ENCODE peak calls at places on chromosome 11, in five cellular contexts. G is K562, J is GM12878, F is H1, N is HepG2. C is an unnamed sample.

GRCh38 chr11:30811226-30811625 is 225.1 kb upstream of the MPPED2 start:
- DNase-seq in G (no peak), J (no peak), N (no peak), F (no peak), C (no peak)

GRCh38 chr11:67276821-67277230 is 10.6 kb downstream of the GRK2 start:
- DNase-seq in F (no peak), J (no peak), G (peak), N (no peak), C (no peak)

GRCh38 chr11:86244063-86244521 is 461 bp upstream of the EED start:
- DNase-seq in F (peak), G (peak), N (peak), J (no peak), C (peak)

GRCh38 chr11:78061088-78061920 is 2.4 kb upstream of the THRSP start:
- DNase-seq in N (peak), G (peak), J (no peak), F (no peak), C (no peak)

GRCh38 chr11:2294340-2295290 is 7.1 kb downstream of the C11orf21 start:
- DNase-seq in J (no peak), G (no peak), F (no peak), N (no peak), C (no peak)

GRCh38 chr11:2516276-2517015 is 71.6 kb downstream of the KCNQ1 start:
- DNase-seq in J (no peak), G (no peak), F (no peak), N (no peak), C (no peak)

GRCh38 chr11:853682-854448 is 11.2 kb downstream of the TSPAN4 start:
- DNase-seq in F (no peak), N (no peak), G (no peak), J (no peak), C (no peak)

GRCh38 chr11:57647960-57648776 is 1.5 kb downstream of the YPEL4 start:
- DNase-seq in J (no peak), F (no peak), G (peak), N (no peak), C (no peak)

GRCh38 chr11:126048198-126048597 is 14.5 kb downstream of the CDON start:
- DNase-seq in J (no peak), F (no peak), G (no peak), N (no peak), C (no peak)

DNA sequence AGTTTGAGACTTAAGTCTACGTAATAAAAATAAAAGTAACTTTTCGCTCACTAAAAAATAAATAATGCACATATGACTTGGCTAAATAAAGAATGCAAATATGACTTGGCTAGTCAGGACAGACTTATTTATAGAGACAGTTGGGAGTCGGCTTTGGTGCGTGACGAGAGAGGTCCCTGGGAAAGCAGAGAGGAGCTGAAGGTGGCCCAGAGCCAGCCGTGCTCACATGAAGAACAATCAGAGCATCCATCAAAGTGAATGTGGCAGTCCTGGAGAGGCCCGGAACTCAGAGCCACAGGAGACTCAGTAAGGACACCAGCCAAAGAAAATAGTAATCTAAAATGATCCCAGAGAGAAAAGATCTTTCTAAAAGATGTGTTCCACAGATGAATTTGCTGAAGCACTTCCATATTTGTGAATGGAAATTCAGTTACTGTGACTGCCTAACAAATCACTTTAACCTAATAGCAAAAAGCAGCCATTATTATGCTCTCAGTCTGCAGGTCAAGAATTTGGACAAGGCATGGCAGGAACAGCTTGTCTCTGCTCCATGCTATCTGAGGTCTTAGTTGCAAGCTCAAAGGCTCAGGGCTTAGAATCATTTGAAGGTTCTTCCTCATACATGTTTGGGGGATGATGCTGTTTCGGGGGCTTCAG is 34.8 kb downstream of the CWC15 start:
- DNase-seq in J (no peak), N (no peak), F (no peak), G (no peak), C (no peak)
- TF ChIP-seq SIN3A in J (no peak), N (no peak), F (no peak), G (no peak), C (no peak)

GRCh38 chr11:113311536-113311935 is 2.8 kb upstream of the TTC12 start:
- DNase-seq in N (no peak), F (no peak), G (no peak), J (no peak), C (no peak)
- TF ChIP-seq SRF in N (no peak), F (no peak), G (no peak), J (no peak), C (no peak)

DNA sequence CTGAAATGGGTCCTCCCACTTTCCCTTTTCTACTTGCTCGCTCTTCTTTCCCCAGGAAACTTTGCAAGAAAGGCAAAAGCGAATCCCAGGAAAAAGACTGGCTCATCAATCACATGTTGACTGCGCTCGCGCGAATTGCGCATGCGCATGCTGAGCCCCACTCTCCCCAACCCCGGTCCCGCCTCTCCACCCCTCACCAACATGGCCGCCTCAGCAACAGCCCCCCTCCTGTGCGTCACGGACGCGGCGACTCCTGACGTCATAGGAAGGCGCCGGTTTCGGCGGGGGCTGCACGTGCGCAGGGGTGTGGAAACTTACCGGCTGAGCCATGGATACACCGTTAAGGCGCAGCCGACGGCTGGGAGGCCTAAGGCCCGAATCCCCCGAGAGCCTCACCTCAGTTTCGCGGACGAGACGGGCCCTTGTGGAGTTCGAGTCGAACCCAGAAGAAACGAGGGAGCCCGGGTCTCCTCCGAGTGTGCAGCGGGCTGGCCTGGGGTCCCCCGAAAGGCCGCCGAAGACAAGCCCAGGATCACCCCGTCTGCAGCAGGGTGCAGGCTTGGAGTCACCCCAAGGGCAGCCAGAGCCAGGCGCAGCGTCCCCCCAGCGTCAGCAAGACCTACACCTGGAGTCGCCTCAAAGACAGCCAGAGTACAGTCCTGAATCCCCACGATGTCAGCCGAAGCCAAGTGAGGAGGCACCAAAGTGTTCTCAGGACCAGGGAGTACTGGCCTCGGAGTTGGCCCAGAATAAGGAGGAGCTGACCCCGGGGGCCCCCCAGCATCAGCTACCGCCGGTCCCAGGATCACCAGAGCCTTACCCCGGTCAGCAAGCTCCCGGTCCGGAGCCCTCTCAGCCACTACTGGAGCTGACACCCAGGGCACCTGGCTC is at the start of gene CCDC86:
- DNase-seq in N (peak), J (peak), F (peak), G (peak), C (peak)
- TF ChIP-seq POLR2AphosphoS5 in N (peak), J (peak), F (peak), G (no peak), C (peak)

GRCh38 chr11:25838918-25839611 is 492.9 kb upstream of the ANO3 start:
- DNase-seq in F (no peak), J (no peak), G (no peak), N (no peak), C (no peak)
- TF ChIP-seq SIN3A in F (no peak), J (no peak), G (no peak), N (no peak), C (no peak)

DNA sequence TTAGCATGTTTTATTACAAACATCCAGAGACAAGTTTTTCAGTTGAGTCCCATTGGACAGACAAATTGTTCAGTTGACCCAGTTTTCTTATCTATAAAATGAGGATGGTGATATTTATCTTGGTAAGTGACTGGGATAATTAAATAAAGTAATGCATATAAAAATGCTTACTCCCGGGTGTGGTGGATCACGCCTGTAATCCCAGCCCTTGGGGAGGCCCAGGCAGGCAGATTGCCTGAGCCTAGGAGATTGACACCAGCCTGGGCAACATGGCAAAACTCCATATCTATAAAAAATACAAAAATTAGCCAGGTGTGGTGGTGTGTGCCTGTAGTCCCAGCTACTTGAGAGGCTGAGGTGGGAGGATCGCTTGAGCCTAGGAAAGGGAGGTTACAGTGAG is 15.6 kb upstream of the ACER3 start:
- DNase-seq in G (no peak), F (no peak), N (no peak), J (no peak), C (no peak)
- TF ChIP-seq SRF in G (no peak), F (no peak), N (no peak), J (no peak), C (no peak)

GRCh38 chr11:65316979-65317786 is 2.5 kb downstream of the CDC42EP2 start:
- DNase-seq in F (no peak), J (no peak), G (no peak), N (peak), C (peak)

GRCh38 chr11:65314501-65315203 is at the start of gene CDC42EP2:
- DNase-seq in N (peak), J (no peak), F (no peak), G (peak), C (peak)

GRCh38 chr11:65315866-65316233 is 1.2 kb downstream of the CDC42EP2 start:
- DNase-seq in G (no peak), N (no peak), F (no peak), J (no peak), C (no peak)

GRCh38 chr11:65316311-65316978 is 1.8 kb downstream of the CDC42EP2 start:
- DNase-seq in N (no peak), F (no peak), G (no peak), J (no peak), C (no peak)

DNA sequence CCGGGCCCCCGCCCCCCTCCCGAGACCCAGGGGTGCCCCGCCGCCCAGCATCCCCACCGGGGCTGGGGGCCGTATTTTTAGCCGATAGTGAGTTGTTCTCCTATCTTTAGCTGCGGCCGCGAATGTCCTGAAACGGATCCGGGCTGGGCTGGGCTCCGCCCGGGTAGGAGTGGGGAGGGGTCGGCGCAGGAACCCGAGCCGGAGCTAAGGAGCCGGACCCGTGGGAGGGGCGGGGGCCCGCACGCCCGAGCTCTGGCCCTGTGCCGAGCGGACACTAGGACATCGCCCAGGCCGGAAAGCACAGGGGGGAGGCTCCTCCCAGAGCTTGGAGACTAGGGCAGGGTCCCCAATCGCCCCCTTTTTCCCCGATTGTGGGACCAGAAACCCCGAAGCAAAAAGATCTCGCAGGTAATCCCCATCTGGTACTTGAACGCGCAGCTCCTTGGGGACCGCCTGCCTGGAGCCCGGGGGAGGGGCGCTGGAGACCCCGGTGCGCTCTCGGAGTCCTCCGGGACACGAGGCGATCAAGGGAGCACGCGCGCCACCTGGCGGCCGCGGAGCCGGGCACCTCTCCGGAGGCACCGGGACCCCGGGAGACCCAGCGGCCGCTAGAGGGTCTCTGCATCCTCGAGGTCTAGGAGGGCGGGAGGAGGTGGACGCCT is 669 bp downstream of the CDC42EP2 start:
- DNase-seq in J (no peak), G (peak), F (peak), N (peak), C (peak)
- TF ChIP-seq POLR2AphosphoS5 in J (no peak), G (no peak), F (no peak), N (no peak), C (peak)

DNA sequence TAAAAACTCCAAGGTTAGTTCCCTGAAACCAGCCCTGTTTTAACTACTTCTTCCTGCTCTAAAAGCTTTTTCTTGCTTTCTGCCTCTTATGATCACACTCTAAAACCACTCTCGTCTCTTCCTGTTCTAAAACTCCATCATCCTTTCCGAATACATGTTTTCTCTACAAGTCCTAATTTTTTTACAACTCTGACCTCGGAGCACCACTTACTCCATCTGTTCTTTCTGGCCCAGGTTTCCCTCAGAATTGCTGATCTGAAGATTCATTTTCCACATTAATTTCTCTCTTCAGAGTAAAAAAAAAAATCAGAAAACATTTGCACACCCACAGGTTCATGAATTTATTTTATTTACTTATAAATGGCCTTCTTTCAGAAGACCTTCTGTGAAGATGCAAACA is 265.7 kb upstream of the CADM1 start:
- DNase-seq in J (no peak), G (no peak), N (no peak), F (no peak), C (no peak)
- TF ChIP-seq SIN3A in J (no peak), G (no peak), N (no peak), F (no peak), C (no peak)

GRCh38 chr11:103842795-103843194 is 193.6 kb upstream of the DDI1 start:
- DNase-seq in N (no peak), J (no peak), G (no peak), F (no peak), C (no peak)

GRCh38 chr11:103844327-103845215 is 191.9 kb upstream of the DDI1 start:
- DNase-seq in N (no peak), G (no peak), F (no peak), J (peak), C (no peak)

GRCh38 chr11:103845331-103845730 is 191.1 kb upstream of the DDI1 start:
- DNase-seq in N (no peak), G (no peak), J (no peak), F (no peak), C (no peak)

DNA sequence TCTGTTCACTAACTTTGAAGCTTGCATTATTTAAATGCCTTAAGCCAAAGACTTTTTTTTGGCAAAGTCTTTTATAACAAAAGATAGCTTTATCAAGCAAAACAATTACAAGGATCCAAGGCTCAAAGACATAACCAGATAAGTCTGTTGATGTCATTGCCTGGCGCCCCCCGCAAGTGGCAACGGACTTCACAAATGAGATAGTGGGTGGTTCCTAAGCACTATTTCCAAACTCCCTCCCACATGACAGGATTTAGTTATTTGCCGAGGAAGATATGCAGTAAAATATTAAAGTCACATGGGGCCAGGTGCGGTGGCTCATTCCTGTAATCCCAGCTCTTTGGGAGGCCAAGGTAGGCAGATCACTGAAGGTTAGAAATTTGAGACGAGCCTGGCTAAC is 194.2 kb upstream of the DDI1 start:
- DNase-seq in N (no peak), F (no peak), G (no peak), J (no peak), C (no peak)
- TF ChIP-seq SRF in N (no peak), F (no peak), G (no peak), J (no peak), C (no peak)

GRCh38 chr11:43626798-43627197 is 53.7 kb upstream of the HSD17B12 start:
- DNase-seq in J (no peak), N (no peak), G (no peak), F (no peak), C (no peak)

GRCh38 chr11:43631732-43632131 is 48.8 kb upstream of the HSD17B12 start:
- DNase-seq in J (no peak), F (no peak), G (no peak), N (no peak), C (no peak)

GRCh38 chr11:43632171-43632570 is 48.4 kb upstream of the HSD17B12 start:
- DNase-seq in G (no peak), F (no peak), J (no peak), N (no peak), C (no peak)
- TF ChIP-seq POLR2AphosphoS5 in G (no peak), F (no peak), J (no peak), N (no peak), C (no peak)

GRCh38 chr11:10925149-10925926 is 67.5 kb upstream of the ZBED5 start:
- DNase-seq in F (no peak), G (no peak), J (no peak), N (no peak), C (no peak)

GRCh38 chr11:10920875-10921274 is 63.0 kb upstream of the ZBED5 start:
- DNase-seq in N (no peak), F (no peak), G (no peak), J (no peak), C (no peak)

GRCh38 chr11:10920205-10920604 is 62.4 kb upstream of the ZBED5 start:
- DNase-seq in J (no peak), N (no peak), F (no peak), G (peak), C (no peak)

GRCh38 chr11:10923886-10924285 is 66.0 kb upstream of the ZBED5 start:
- DNase-seq in N (no peak), G (no peak), J (no peak), F (no peak), C (no peak)

DNA sequence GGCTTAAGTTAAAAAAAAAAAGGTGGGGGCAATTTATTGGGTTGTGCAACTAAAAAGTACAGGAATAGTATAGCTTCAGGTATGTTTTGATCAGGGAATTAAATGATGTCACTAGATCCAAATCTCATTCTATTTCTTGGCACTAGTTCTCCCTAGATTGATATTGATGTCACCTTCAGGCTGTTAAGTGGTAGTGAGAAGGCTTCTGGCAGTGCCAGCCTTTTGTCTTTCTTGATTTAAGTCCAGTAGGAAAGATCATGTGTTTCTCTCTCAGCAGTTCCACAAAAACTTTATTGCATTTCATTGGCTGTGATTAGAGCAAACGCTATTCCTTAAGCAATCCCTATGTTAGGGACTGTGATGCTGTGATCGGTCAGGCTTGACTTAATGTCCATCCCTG is 65.1 kb upstream of the ZBED5 start:
- DNase-seq in J (no peak), G (no peak), F (no peak), N (no peak), C (no peak)
- TF ChIP-seq SIN3A in J (no peak), G (no peak), F (no peak), N (no peak), C (no peak)

C was measured in HCT116.